ENCODE peak calls at places on chromosomes 6 and 20, in six cellular contexts. C is SK-N-SH, U is HepG2, J is Panc1, Z is GM12878, W is HCT116. H is an unnamed sample.

GRCh38 chr6:113626470-113626869 is 230.7 kb upstream of the MARCKS start:
- DNase-seq in C (no peak), U (no peak), J (no peak), Z (no peak), W (no peak), H (no peak)

GRCh38 chr6:168516941-168517741 is 76.2 kb downstream of the SMOC2 start:
- DNase-seq in C (no peak), U (no peak), J (no peak), Z (no peak), W (no peak), H (no peak)

GRCh38 chr6:53547815-53548496 is 3.1 kb upstream of the GCLC start:
- DNase-seq in C (peak; percentile 95), U (peak; percentile 94), J (peak; percentile 87), Z (peak; percentile 69), W (peak; percentile 95), H (peak; percentile 74)

GRCh38 chr6:111555041-111555440 is 50.6 kb downstream of the TRAF3IP2 start:
- DNase-seq in C (no peak), U (no peak), J (no peak), Z (no peak), W (no peak), H (no peak)

GRCh38 chr6:19866900-19867627 is 29.9 kb downstream of the ID4 start:
- DNase-seq in C (no peak), U (peak; percentile 18), J (peak; percentile 41), Z (no peak), W (peak; percentile 71), H (no peak)

GRCh38 chr6:82248233-82248735 is 740 bp upstream of the IBTK start:
- DNase-seq in C (no peak), U (peak; percentile 90), J (peak; percentile 95), Z (no peak), W (peak; percentile 49), H (no peak)

GRCh38 chr6:128567029-128567428 is 46.6 kb upstream of the PTPRK start:
- DNase-seq in C (no peak), U (no peak), J (no peak), Z (no peak), W (no peak), H (no peak)

GRCh38 chr20:57867807-57868206 is 158.0 kb upstream of the PMEPA1 start:
- DNase-seq in C (no peak), U (no peak), J (no peak), Z (no peak), W (no peak), H (peak; percentile 40)

GRCh38 chr6:29955783-29956182 is 13.5 kb downstream of the HLA-A start:
- DNase-seq in C (no peak), U (no peak), J (no peak), Z (no peak), W (no peak), H (no peak)

GRCh38 chr6:105192707-105193465 is 13.1 kb upstream of the POPDC3 start:
- DNase-seq in C (no peak), U (no peak), J (no peak), Z (no peak), W (no peak), H (no peak)

DNA sequence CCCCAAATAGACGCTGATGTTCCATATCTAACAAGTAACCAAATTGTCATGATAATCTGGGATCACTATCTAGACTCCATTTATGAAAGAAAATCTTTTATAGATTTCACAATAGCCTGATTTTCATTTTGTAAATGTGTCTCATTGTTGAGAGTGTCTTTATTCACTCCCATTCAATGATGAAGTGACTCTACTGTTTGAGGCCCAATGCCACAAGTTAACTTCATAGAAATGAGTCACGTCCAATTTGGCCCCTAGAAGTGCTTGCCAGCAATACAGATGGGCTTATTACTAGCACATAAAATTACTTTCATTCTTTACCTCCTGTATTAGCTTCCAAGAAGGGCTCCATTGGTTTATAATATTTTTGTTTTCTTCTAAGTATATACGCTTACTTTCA is 6.3 kb downstream of the IPCEF1 start:
- DNase-seq in C (no peak), U (no peak), J (no peak), Z (no peak), W (no peak), H (no peak)
- TF ChIP-seq SIN3A in C (no peak), U (no peak), J (no peak), Z (no peak), W (no peak), H (no peak)

GRCh38 chr20:3358676-3359340 is 48.7 kb downstream of the DNAAF9 start:
- DNase-seq in C (no peak), U (peak; percentile 36), J (no peak), Z (no peak), W (no peak), H (no peak)

GRCh38 chr20:3360752-3361151 is 46.7 kb downstream of the DNAAF9 start:
- DNase-seq in C (no peak), U (no peak), J (no peak), Z (no peak), W (no peak), H (no peak)

GRCh38 chr20:3367125-3367524 is 40.3 kb downstream of the DNAAF9 start:
- DNase-seq in C (no peak), U (no peak), J (no peak), Z (no peak), W (no peak), H (no peak)

DNA sequence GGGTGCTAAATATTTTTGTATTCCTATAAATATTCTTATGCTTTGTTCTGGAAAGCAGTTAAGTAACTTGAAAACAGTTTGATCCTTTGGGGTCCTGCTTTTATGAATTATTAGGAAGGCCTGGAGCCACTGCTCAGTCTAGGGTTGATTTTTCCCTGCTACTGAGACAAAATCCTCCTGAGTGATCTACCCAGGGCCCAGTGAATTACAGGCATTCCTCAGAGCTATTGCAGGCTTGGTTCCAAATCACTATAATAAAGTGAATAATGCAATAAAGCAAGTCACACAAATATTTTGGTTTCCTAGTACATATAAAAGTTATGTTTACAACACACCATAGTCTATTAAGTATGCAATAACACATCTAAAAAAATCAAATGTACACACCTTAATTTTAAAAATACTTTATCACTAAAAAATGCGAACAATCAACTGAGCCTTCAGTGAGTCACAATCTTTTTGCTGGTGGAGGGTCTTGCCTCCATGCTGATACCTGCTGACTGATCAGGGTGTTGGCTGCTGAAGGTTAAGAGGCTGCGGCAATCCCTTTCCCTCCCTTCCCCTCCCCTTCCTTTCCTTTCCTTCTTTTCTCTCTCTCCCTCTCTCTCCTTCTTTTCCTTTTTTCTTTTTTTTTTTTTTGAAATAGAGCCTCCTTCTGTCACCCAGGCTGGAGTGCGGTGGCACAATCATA is 43.0 kb downstream of the DNAAF9 start:
- DNase-seq in C (no peak), U (no peak), J (no peak), Z (no peak), W (no peak), H (no peak)
- TF ChIP-seq SIN3A in C (no peak), U (no peak), J (no peak), Z (no peak), W (no peak), H (no peak)

DNA sequence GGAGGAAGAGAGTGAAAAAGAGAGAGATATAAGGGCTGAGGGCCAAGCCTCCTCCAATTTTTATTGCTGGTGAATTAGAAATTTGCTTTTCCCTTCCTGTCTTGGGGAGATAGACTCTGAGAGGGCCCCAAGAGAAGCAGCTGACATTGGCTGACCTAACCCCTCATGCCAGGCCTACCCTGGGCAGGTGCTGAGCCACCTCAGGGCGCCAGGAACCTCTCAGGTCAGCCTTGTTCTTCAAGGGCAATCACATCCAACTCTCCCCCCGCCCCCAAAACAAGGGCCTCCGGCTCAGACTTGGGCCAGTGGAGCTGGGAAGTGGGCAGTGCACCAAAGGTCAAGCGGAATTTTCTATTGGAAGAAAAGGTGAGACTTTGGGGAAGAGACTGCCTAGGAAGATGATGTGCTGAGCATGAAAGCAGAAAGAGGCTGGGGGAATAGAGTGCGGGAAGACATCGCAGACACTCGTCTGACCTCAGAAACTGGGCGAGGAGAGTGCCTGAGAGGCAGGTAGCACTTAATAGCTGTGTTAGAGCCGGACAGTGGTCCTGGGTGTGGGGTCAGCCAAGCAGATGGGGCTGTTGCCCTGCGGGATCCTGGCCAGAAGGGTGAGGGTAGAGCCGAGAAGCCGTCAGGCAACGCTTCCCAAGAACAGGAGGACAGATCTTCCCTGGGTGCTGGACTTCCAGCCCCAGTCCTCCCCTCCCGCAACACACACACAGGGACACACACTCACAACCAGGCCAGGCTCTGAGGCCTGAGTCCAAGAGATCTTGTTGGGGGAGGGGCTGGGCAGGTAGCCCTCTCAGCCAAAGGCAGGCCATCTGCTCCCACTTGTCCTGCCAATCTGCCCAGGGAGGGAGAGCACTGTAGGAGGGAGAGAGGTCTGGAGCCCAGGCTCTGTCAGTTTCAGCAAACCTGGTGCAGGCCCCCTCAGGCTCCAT is 3.7 kb upstream of the FASTKD5 start:
- DNase-seq in C (peak; percentile 20), U (no peak), J (no peak), Z (no peak), W (no peak), H (no peak)
- TF ChIP-seq SIN3A in C (no peak), U (no peak), J (no peak), Z (no peak), W (no peak), H (no peak)

GRCh38 chr6:15264902-15265761 is 19.3 kb downstream of the JARID2 start:
- DNase-seq in C (no peak), U (no peak), J (no peak), Z (no peak), W (no peak), H (no peak)
- TF ChIP-seq SIN3A in C (no peak), U (no peak), J (no peak), Z (no peak), W (no peak), H (peak; percentile 100)

GRCh38 chr20:2919518-2920245 is 46.4 kb downstream of the PTPRA start:
- DNase-seq in C (no peak), U (no peak), J (no peak), Z (no peak), W (no peak), H (no peak)
- TF ChIP-seq SIN3A in C (no peak), U (no peak), J (no peak), Z (no peak), W (no peak), H (no peak)

GRCh38 chr20:18754030-18754659 is 59.4 kb upstream of the SCP2D1 start:
- DNase-seq in C (no peak), U (no peak), J (no peak), Z (peak; percentile 73), W (no peak), H (no peak)
- TF ChIP-seq SIN3A in C (no peak), U (no peak), J (no peak), Z (no peak), W (no peak), H (no peak)

DNA sequence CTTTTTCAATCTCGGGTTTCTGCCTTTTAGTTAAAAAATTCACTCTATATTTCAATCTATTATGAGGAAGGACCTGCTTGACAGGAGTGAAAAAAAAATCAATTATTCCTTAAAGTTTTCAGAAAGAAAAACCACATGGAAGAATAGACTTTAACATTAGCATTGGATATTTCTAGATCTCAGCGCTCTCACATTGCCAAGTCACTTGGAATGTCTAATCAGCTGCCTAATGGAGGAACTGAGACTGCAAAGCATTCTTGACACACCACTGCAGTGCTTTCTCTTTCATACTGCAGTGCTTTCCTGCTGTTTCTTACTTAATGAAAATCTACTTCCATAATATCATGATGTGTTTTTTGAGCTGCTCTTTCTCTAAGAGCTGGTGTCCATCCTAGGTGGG is 20.4 kb upstream of the MCM3 start:
- DNase-seq in C (no peak), U (no peak), J (no peak), Z (no peak), W (no peak), H (no peak)
- TF ChIP-seq SIN3A in C (no peak), U (no peak), J (no peak), Z (no peak), W (no peak), H (no peak)

GRCh38 chr6:11161031-11161966 is 49.8 kb upstream of the ERVFRD-1 start:
- DNase-seq in C (no peak), U (peak; percentile 66), J (no peak), Z (no peak), W (no peak), H (no peak)
- TF ChIP-seq SIN3A in C (peak; percentile 48), U (no peak), J (no peak), Z (no peak), W (no peak), H (no peak)

GRCh38 chr6:12136905-12137304 is 124.8 kb downstream of the HIVEP1 start:
- DNase-seq in C (no peak), U (no peak), J (no peak), Z (no peak), W (no peak), H (no peak)
- TF ChIP-seq SIN3A in C (no peak), U (no peak), J (no peak), Z (no peak), W (no peak), H (no peak)

H was measured in H1.